ENCODE peak calls at places on chromosomes 12 and 14, in five cellular contexts. Z is NCI-H1105 treated with DMSO at 0.1 percent for 48 hours, L is midbrain, V is activated B cell treated with CpG ODN at 0.5 μM for 24 hours, Y is HT1080. S is an unnamed sample.

GRCh38 chr12:49489720-49490119 is 49.1 kb upstream of the KCNH3 start:
- DNase-seq in L (no peak), V (no peak), Y (peak; percentile 95), Z (no peak), S (no peak)

GRCh38 chr12:53217049-53217929 is 10.2 kb upstream of the ITGB7 start:
- DNase-seq in L (no peak), Y (peak; percentile 81), Z (no peak), V (no peak), S (no peak)

GRCh38 chr14:35385042-35385839 is 19.3 kb downstream of the NFKBIA start:
- DNase-seq in Y (peak; percentile 42), Z (peak; percentile 70), L (peak; percentile 83), V (no peak), S (no peak)

GRCh38 chr12:116183741-116184141 is 93.8 kb downstream of the MED13L start:
- DNase-seq in Z (no peak), L (no peak), Y (no peak), V (no peak), S (no peak)

GRCh38 chr12:105920161-105920684 is 218.5 kb downstream of the NUAK1 start:
- DNase-seq in V (no peak), Z (peak; percentile 77), Y (no peak), L (peak; percentile 45), S (no peak)

GRCh38 chr14:96297999-96298398 is 42.0 kb downstream of the BDKRB1 start:
- DNase-seq in V (no peak), Z (no peak), Y (no peak), L (no peak), S (no peak)

GRCh38 chr12:12685305-12685704 is 10.7 kb downstream of the GPR19 start:
- DNase-seq in V (no peak), L (no peak), Y (no peak), Z (peak; percentile 60), S (no peak)

GRCh38 chr12:9133243-9133938 is 17.7 kb upstream of the A2M start:
- DNase-seq in V (no peak), Y (no peak), Z (no peak), L (no peak), S (no peak)

GRCh38 chr12:48132826-48133225 is 13.7 kb downstream of the PFKM start:
- DNase-seq in L (no peak), Z (no peak), Y (no peak), V (no peak), S (no peak)

S was measured in activated T-cell treated with anti-CD3 and anti-CD28 coated beads for 24 hours.